ENCODE peak calls at places on chromosome 5, in four cellular contexts. Z, N, I and L are unnamed samples.

GRCh38 chr5:3325206-3325605 is 270.4 kb upstream of the IRX1 start:
- DNase-seq in Z (no peak), N (no peak), I (no peak), L (no peak)

GRCh38 chr5:176660530-176660859 is 13.2 kb downstream of the TSPAN17 start:
- DNase-seq in Z (no peak), N (no peak), I (no peak), L (no peak)

GRCh38 chr5:160547061-160547460 is 125.4 kb downstream of the PTTG1 start:
- DNase-seq in Z (no peak), N (no peak), I (no peak), L (no peak)

GRCh38 chr5:168328804-168329203 is 37.4 kb downstream of the WWC1 start:
- DNase-seq in Z (peak), N (no peak), I (peak), L (no peak)

GRCh38 chr5:178211095-178212048 is 7.0 kb downstream of the HNRNPAB start:
- DNase-seq in Z (no peak), N (no peak), I (no peak), L (no peak)

GRCh38 chr5:59517926-59518585 is 375.5 kb downstream of the PDE4D start:
- DNase-seq in Z (no peak), N (no peak), I (no peak), L (no peak)

GRCh38 chr5:125117556-125117955 is 371.1 kb upstream of the ZNF608 start:
- DNase-seq in Z (no peak), N (no peak), I (no peak), L (no peak)

GRCh38 chr5:10110228-10110627 is 139.5 kb downstream of the ATPSCKMT start:
- DNase-seq in Z (no peak), N (no peak), I (no peak), L (no peak)

GRCh38 chr5:72296251-72296650 is 23.8 kb downstream of the MRPS27 start:
- DNase-seq in Z (no peak), N (no peak), I (no peak), L (no peak)

GRCh38 chr5:4700886-4701285 is 439.2 kb upstream of the ADAMTS16 start:
- DNase-seq in Z (no peak), N (no peak), I (no peak), L (no peak)

GRCh38 chr5:178230879-178231735 is 1.5 kb downstream of the PHYKPL start:
- DNase-seq in Z (no peak), N (no peak), I (no peak), L (no peak)

GRCh38 chr5:148794275-148794674 is 32.1 kb upstream of the ADRB2 start:
- DNase-seq in Z (no peak), N (no peak), I (no peak), L (no peak)

GRCh38 chr5:573206-573605 is 38.9 kb upstream of the CEP72 start:
- DNase-seq in Z (no peak), N (no peak), I (no peak), L (no peak)

GRCh38 chr5:173323799-173324114 is 4.5 kb downstream of the STC2 start:
- DNase-seq in Z (no peak), N (no peak), I (no peak), L (no peak)

GRCh38 chr5:119470851-119471451 is 18.7 kb downstream of the HSD17B4 start:
- DNase-seq in Z (no peak), N (no peak), I (no peak), L (no peak)

GRCh38 chr5:34915856-34916192 is 313 bp downstream of the BRIX1 start:
- DNase-seq in Z (no peak), N (no peak), I (no peak), L (no peak)

GRCh38 chr5:139443766-139444473 is 4.6 kb upstream of the DNAJC18 start:
- DNase-seq in Z (no peak), N (no peak), I (no peak), L (peak)
- TF ChIP-seq TEAD4 in Z (no peak), N (no peak), I (no peak), L (peak)

DNA sequence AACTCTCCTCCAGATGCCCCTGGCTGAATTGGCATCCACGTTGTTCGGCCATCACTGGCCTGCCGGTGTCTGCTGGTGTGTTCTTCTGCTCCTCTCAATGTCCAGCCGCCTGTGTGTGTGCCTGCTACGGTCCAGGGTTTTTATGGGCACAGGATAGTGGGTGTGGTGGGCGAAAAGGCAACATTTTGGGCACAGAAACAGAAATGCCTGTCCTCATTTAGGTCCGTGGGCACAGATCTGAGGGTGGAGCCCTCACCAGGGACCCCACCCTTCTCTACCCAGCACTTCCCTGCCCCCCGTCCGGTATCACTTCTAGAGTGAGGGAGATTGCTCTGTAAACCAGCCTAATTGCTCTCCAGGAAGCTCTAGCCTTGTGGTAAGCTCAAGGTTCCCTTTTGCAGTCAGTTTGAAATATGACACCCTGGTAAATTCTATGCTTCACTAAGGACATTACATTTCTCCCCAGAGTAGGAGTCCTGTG is 410.1 kb downstream of the MAT2B start:
- DNase-seq in Z (no peak), N (no peak), I (no peak), L (no peak)
- TF ChIP-seq TEAD4 in Z (no peak), N (no peak), I (no peak), L (no peak)

GRCh38 chr5:175654807-175655206 is 3.1 kb upstream of the HRH2 start:
- DNase-seq in Z (no peak), N (no peak), I (no peak), L (no peak)
- TF ChIP-seq TEAD4 in Z (no peak), N (no peak), I (no peak), L (no peak)

GRCh38 chr5:158500019-158500418 is 599.7 kb downstream of the EBF1 start:
- DNase-seq in Z (no peak), N (no peak), I (no peak), L (no peak)
- TF ChIP-seq TEAD4 in Z (no peak), N (no peak), I (no peak), L (no peak)

DNA sequence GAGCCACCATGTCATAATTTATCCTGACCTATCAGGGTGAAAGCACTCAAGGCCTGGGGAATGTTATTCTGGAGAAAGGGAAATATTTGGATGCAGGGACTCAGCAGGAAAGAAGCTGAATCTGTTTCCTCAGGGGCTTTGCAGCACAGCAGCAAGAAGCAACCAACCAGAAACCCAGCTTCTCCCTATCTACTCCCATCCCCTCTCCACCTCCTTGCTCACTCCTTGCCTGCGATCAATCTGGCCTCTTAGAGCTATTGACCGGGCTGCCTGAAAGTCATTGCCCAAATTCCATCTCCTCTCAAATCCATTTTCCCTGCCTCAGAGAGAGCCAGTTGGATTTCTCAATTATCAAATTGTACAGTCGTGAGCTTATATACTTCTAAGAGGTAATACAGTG is 542.0 kb upstream of the TRPC7 start:
- DNase-seq in Z (no peak), N (no peak), I (no peak), L (no peak)
- TF ChIP-seq TEAD4 in Z (no peak), N (no peak), I (no peak), L (no peak)